ENCODE peak calls at places on chromosomes 6 and 20, in four cellular contexts. G is M059J; Y is activated CD8-positive, alpha-beta memory T cell treated with anti-CD3 and anti-CD28 coated beads for 48 hours; V is NCI-H2171. P is an unnamed sample.

GRCh38 chr6:145865595-145865994 is 51.0 kb upstream of the FBXO30 start:
- DNase-seq in G (no peak), Y (no peak), V (no peak), P (no peak)

GRCh38 chr6:84681693-84682326 is 82.6 kb downstream of the TBX18 start:
- DNase-seq in G (no peak), Y (no peak), V (no peak), P (no peak)

GRCh38 chr20:11796041-11796440 is 121.7 kb upstream of the BTBD3 start:
- DNase-seq in G (peak), Y (no peak), V (no peak), P (peak)

GRCh38 chr6:36025932-36026327 is 1.5 kb upstream of the SLC26A8 start:
- DNase-seq in G (peak), Y (no peak), V (no peak), P (peak)

GRCh38 chr6:17280552-17281090 is 540 bp upstream of the RBM24 start:
- DNase-seq in G (no peak), Y (no peak), V (no peak), P (peak)

GRCh38 chr6:112833546-112834215 is 486.6 kb downstream of the RFPL4B start:
- DNase-seq in G (no peak), Y (no peak), V (peak), P (no peak)

GRCh38 chr6:94300424-94301144 is 881.2 kb upstream of the EPHA7 start:
- DNase-seq in G (no peak), Y (no peak), V (no peak), P (no peak)

GRCh38 chr6:119821380-119821779 is 471.8 kb upstream of the MAN1A1 start:
- DNase-seq in G (no peak), Y (no peak), V (no peak), P (no peak)

GRCh38 chr20:51624157-51624731 is 81.7 kb upstream of the NFATC2 start:
- DNase-seq in G (peak), Y (peak), V (peak), P (peak)

GRCh38 chr20:34512266-34512954 is 3.8 kb upstream of the DYNLRB1 start:
- DNase-seq in G (peak), Y (no peak), V (no peak), P (no peak)

GRCh38 chr6:126824815-126825214 is 293.7 kb upstream of the RSPO3 start:
- DNase-seq in G (no peak), Y (no peak), V (no peak), P (no peak)

GRCh38 chr6:36962874-36963273 is 8.3 kb downstream of the PI16 start:
- DNase-seq in G (peak), Y (no peak), V (no peak), P (peak)

GRCh38 chr6:101178748-101179147 is 214.8 kb upstream of the GRIK2 start:
- DNase-seq in G (no peak), Y (no peak), V (no peak), P (no peak)

GRCh38 chr6:35011096-35012041 is 122.3 kb downstream of the ANKS1A start:
- DNase-seq in G (no peak), Y (no peak), V (no peak), P (no peak)

GRCh38 chr6:111941686-111942330 is 68.6 kb upstream of the FYN start:
- DNase-seq in G (no peak), Y (no peak), V (no peak), P (no peak)